ENCODE peak calls at places on chromosomes 5 and 9, in six cellular contexts. C is glutamatergic neuron, S is MV-4-11, Q is A549, G is fibroblast of the aortic adventitia, N is GM12864. F is an unnamed sample.

GRCh38 chr5:162230348-162230747 is 162.8 kb downstream of the GABRG2 start:
- DNase-seq in N (no peak), Q (no peak), G (no peak), C (no peak), S (no peak), F (no peak)

GRCh38 chr9:131639771-131640437 is 94.6 kb downstream of the PRRT1B start:
- DNase-seq in N (no peak), C (no peak), Q (no peak), S (no peak), G (no peak), F (no peak)

GRCh38 chr9:126635061-126635460 is 21.3 kb downstream of the LMX1B start:
- DNase-seq in Q (no peak), N (no peak), C (no peak), S (no peak), G (no peak), F (no peak)

GRCh38 chr5:33231935-33232334 is 208.8 kb upstream of the TARS1 start:
- DNase-seq in N (no peak), G (peak; percentile 46), C (no peak), S (no peak), Q (no peak), F (no peak)

GRCh38 chr5:170327802-170328201 is 30.2 kb upstream of the LCP2 start:
- DNase-seq in G (no peak), N (no peak), S (no peak), C (no peak), Q (no peak), F (no peak)

GRCh38 chr9:110641350-110641749 is 27.2 kb upstream of the MUSK start:
- DNase-seq in G (peak; percentile 83), S (no peak), C (no peak), Q (no peak), N (no peak), F (no peak)

GRCh38 chr9:134823623-134824022 is 57.0 kb upstream of the FCN2 start:
- DNase-seq in N (no peak), Q (no peak), S (no peak), C (no peak), G (no peak), F (no peak)

GRCh38 chr5:141050622-141051525 is at the start of gene PCDHB1:
- DNase-seq in S (no peak), C (no peak), G (no peak), Q (no peak), N (no peak), F (no peak)

GRCh38 chr9:13719981-13720380 is 440.5 kb upstream of the MPDZ start:
- DNase-seq in C (no peak), G (peak; percentile 84), N (no peak), Q (no peak), S (no peak), F (no peak)

GRCh38 chr9:110135858-110136257 is 72.1 kb downstream of the C9orf152 start:
- DNase-seq in G (no peak), Q (no peak), S (no peak), N (no peak), C (no peak), F (no peak)

GRCh38 chr9:108956098-108956533 is 21.9 kb downstream of the ABITRAM start:
- DNase-seq in C (no peak), S (no peak), G (no peak), N (no peak), Q (no peak), F (no peak)

GRCh38 chr9:37994639-37995347 is 74.2 kb downstream of the SHB start:
- DNase-seq in S (peak; percentile 94), Q (no peak), N (peak; percentile 30), G (no peak), C (peak; percentile 82), F (peak; percentile 66)

GRCh38 chr5:135033026-135033861 is 784 bp downstream of the PITX1 start:
- DNase-seq in G (peak; percentile 47), S (peak; percentile 25), Q (peak; percentile 62), N (no peak), C (no peak), F (no peak)

GRCh38 chr5:81014348-81014747 is 54.2 kb downstream of the RASGRF2 start:
- DNase-seq in G (no peak), S (no peak), C (no peak), N (no peak), Q (no peak), F (no peak)

GRCh38 chr5:113190347-113190746 is 213.7 kb downstream of the DCP2 start:
- DNase-seq in N (no peak), C (no peak), G (peak; percentile 39), S (no peak), Q (no peak), F (no peak)

GRCh38 chr5:33795532-33795931 is 96.3 kb downstream of the ADAMTS12 start:
- DNase-seq in G (no peak), Q (no peak), S (no peak), C (no peak), N (no peak), F (no peak)

GRCh38 chr5:179407191-179408175 is 62.2 kb upstream of the ADAMTS2 start:
- DNase-seq in G (peak; percentile 28), S (no peak), N (no peak), Q (no peak), C (no peak), F (no peak)

GRCh38 chr5:15009420-15009819 is 137.8 kb upstream of the ANKH start:
- DNase-seq in S (no peak), Q (peak; percentile 87), N (no peak), G (peak; percentile 87), C (no peak), F (no peak)

GRCh38 chr9:33250458-33250995 is 10.6 kb downstream of the SPINK4 start:
- DNase-seq in G (peak; percentile 59), C (no peak), N (no peak), Q (no peak), S (no peak), F (no peak)

GRCh38 chr5:96228449-96228848 is 204.6 kb downstream of the PCSK1 start:
- DNase-seq in C (no peak), Q (no peak), G (no peak), S (no peak), N (no peak), F (no peak)

GRCh38 chr5:15286659-15287058 is 213.3 kb upstream of the FBXL7 start:
- DNase-seq in S (no peak), N (no peak), Q (no peak), G (peak; percentile 0), C (no peak), F (no peak)

GRCh38 chr9:87217056-87217455 is 269.8 kb upstream of the GAS1 start:
- DNase-seq in N (no peak), S (no peak), Q (no peak), G (no peak), C (no peak), F (no peak)

F was measured in GM12878.